ENCODE peak calls at places on chromosomes 16 and 17, in nine cellular contexts. V, N, C, S, Z, W, F, O and I are unnamed samples.

GRCh38 chr17:17075037-17075755 is 32.9 kb downstream of the MPRIP start:
- DNase-seq in V (peak; percentile 60), N (no peak), C (peak; percentile 33), S (no peak), Z (no peak), W (no peak), F (peak; percentile 56), O (peak; percentile 47), I (no peak)

GRCh38 chr17:78034429-78035091 is 76.1 kb downstream of the TNRC6C start:
- DNase-seq in V (no peak), N (peak; percentile 31), C (peak; percentile 86), S (peak; percentile 82), Z (no peak), W (no peak), F (no peak), O (no peak), I (no peak)

GRCh38 chr17:77449908-77450741 is 309.4 kb downstream of the SEC14L1 start:
- DNase-seq in V (no peak), N (peak; percentile 73), C (peak; percentile 80), S (no peak), Z (no peak), W (peak; percentile 69), F (peak; percentile 75), O (no peak), I (no peak)

GRCh38 chr16:71609066-71609465 is 16.9 kb upstream of the MARVELD3 start:
- DNase-seq in V (no peak), N (no peak), C (no peak), S (no peak), Z (no peak), W (no peak), F (no peak), O (no peak), I (no peak)

GRCh38 chr16:8026450-8026849 is 563.9 kb downstream of the TMEM114 start:
- DNase-seq in V (no peak), N (no peak), C (no peak), S (peak; percentile 5), Z (no peak), W (no peak), F (no peak), O (no peak), I (peak; percentile 3)

GRCh38 chr16:19488213-19488640 is 33.7 kb downstream of the GDE1 start:
- DNase-seq in V (no peak), N (no peak), C (no peak), S (no peak), Z (no peak), W (no peak), F (no peak), O (no peak), I (no peak)

GRCh38 chr17:76544123-76544915 is 4.5 kb downstream of the PRCD start:
- DNase-seq in V (peak; percentile 63), N (no peak), C (no peak), S (no peak), Z (no peak), W (no peak), F (no peak), O (no peak), I (no peak)

GRCh38 chr17:16048797-16049449 is 49.3 kb downstream of the TTC19 start:
- DNase-seq in V (no peak), N (no peak), C (no peak), S (no peak), Z (no peak), W (no peak), F (no peak), O (no peak), I (no peak)

GRCh38 chr16:84348386-84348785 is 20.0 kb upstream of the ATP2C2 start:
- DNase-seq in V (no peak), N (no peak), C (no peak), S (no peak), Z (no peak), W (no peak), F (no peak), O (no peak), I (no peak)

GRCh38 chr17:60170835-60171752 is 21.3 kb downstream of the CA4 start:
- DNase-seq in V (no peak), N (no peak), C (no peak), S (no peak), Z (no peak), W (no peak), F (no peak), O (no peak), I (no peak)

GRCh38 chr17:47831934-47832327 is 461 bp downstream of the LRRC46 start:
- DNase-seq in V (no peak), N (no peak), C (peak; percentile 25), S (no peak), Z (no peak), W (no peak), F (no peak), O (no peak), I (no peak)

GRCh38 chr16:88790312-88791150 is 5.5 kb upstream of the PIEZO1 start:
- DNase-seq in V (peak; percentile 88), N (peak; percentile 8), C (peak; percentile 47), S (no peak), Z (peak; percentile 46), W (no peak), F (no peak), O (no peak), I (no peak)

GRCh38 chr17:6043405-6043804 is 26.8 kb upstream of the WSCD1 start:
- DNase-seq in V (no peak), N (no peak), C (no peak), S (no peak), Z (no peak), W (no peak), F (no peak), O (no peak), I (no peak)

GRCh38 chr17:77886387-77886728 is 72.1 kb upstream of the TNRC6C start:
- DNase-seq in V (peak; percentile 78), N (no peak), C (no peak), S (no peak), Z (no peak), W (no peak), F (no peak), O (no peak), I (no peak)

GRCh38 chr17:18224428-18225120 is 861 bp upstream of the LLGL1 start:
- DNase-seq in V (no peak), N (no peak), C (peak; percentile 59), S (no peak), Z (no peak), W (no peak), F (no peak), O (no peak), I (no peak)

GRCh38 chr17:82283208-82283749 is 9.8 kb upstream of the CSNK1D start:
- DNase-seq in V (no peak), N (peak; percentile 71), C (peak; percentile 99), S (peak; percentile 97), Z (no peak), W (peak; percentile 53), F (no peak), O (no peak), I (no peak)

GRCh38 chr16:1123525-1124230 is 27.6 kb upstream of the C1QTNF8 start:
- DNase-seq in V (no peak), N (no peak), C (no peak), S (no peak), Z (no peak), W (no peak), F (no peak), O (no peak), I (no peak)

GRCh38 chr17:48490391-48491026 is 40.3 kb downstream of the HOXB1 start:
- DNase-seq in V (no peak), N (no peak), C (no peak), S (peak; percentile 71), Z (no peak), W (no peak), F (no peak), O (no peak), I (no peak)

GRCh38 chr16:29940656-29941055 is 14.6 kb upstream of the KCTD13 start:
- DNase-seq in V (no peak), N (no peak), C (no peak), S (no peak), Z (no peak), W (no peak), F (no peak), O (no peak), I (no peak)

GRCh38 chr17:29215174-29215573 is 31.5 kb upstream of the CRYBA1 start:
- DNase-seq in V (no peak), N (no peak), C (no peak), S (no peak), Z (no peak), W (no peak), F (no peak), O (no peak), I (no peak)

GRCh38 chr17:68592667-68593330 is 8.4 kb downstream of the FAM20A start:
- DNase-seq in V (no peak), N (no peak), C (no peak), S (no peak), Z (no peak), W (no peak), F (no peak), O (peak; percentile 51), I (peak; percentile 12)

GRCh38 chr16:86836503-86837125 is 258.3 kb downstream of the FOXL1 start:
- DNase-seq in V (no peak), N (peak; percentile 85), C (peak; percentile 86), S (peak; percentile 70), Z (no peak), W (no peak), F (no peak), O (no peak), I (no peak)

GRCh38 chr17:28701987-28702751 is 9.5 kb downstream of the PROCA1 start:
- DNase-seq in V (no peak), N (no peak), C (no peak), S (no peak), Z (no peak), W (no peak), F (no peak), O (no peak), I (no peak)

GRCh38 chr17:82545071-82545462 is 25.5 kb downstream of the FOXK2 start:
- DNase-seq in V (no peak), N (no peak), C (no peak), S (no peak), Z (no peak), W (no peak), F (no peak), O (no peak), I (no peak)

GRCh38 chr17:68544111-68544510 is 31.9 kb downstream of the PRKAR1A start:
- DNase-seq in V (no peak), N (no peak), C (no peak), S (no peak), Z (no peak), W (no peak), F (no peak), O (no peak), I (no peak)

GRCh38 chr17:63483038-63483437 is 6.2 kb downstream of the ACE start:
- DNase-seq in V (no peak), N (no peak), C (no peak), S (no peak), Z (no peak), W (no peak), F (no peak), O (no peak), I (no peak)